ENCODE peak calls at places on chromosomes 3 and 15, in six cellular contexts. One of them, this sample, is unnamed.

GRCh38 chr3:117114517-117115265 is 405.1 kb downstream of the TUSC7 start:
- DNase-seq in ovary: no peak
- DNase-seq in HEK293T: no peak
- DNase-seq in endothelial cell: no peak
- DNase-seq in hepatic stellate cell: no peak
- DNase-seq in amniotic epithelial cell: no peak
- DNase-seq in this sample: no peak

GRCh38 chr3:85801955-85802354 is 843.2 kb downstream of the CADM2 start:
- DNase-seq in hepatic stellate cell: no peak
- DNase-seq in endothelial cell: peak; percentile 30
- DNase-seq in ovary: no peak
- DNase-seq in HEK293T: peak; percentile 31
- DNase-seq in amniotic epithelial cell: no peak
- DNase-seq in this sample: no peak

GRCh38 chr3:160078533-160078932 is 89.9 kb downstream of the IL12A start:
- DNase-seq in ovary: no peak
- DNase-seq in endothelial cell: no peak
- DNase-seq in HEK293T: no peak
- DNase-seq in amniotic epithelial cell: no peak
- DNase-seq in hepatic stellate cell: no peak
- DNase-seq in this sample: no peak

GRCh38 chr15:62649793-62650420 is 392.6 kb upstream of the TPM1 start:
- DNase-seq in HEK293T: no peak
- DNase-seq in hepatic stellate cell: peak; percentile 13
- DNase-seq in endothelial cell: no peak
- DNase-seq in ovary: no peak
- DNase-seq in amniotic epithelial cell: peak; percentile 74
- DNase-seq in this sample: peak; percentile 58

GRCh38 chr3:94069242-94069813 is 6.5 kb downstream of the NSUN3 start:
- DNase-seq in HEK293T: no peak
- DNase-seq in ovary: no peak
- DNase-seq in amniotic epithelial cell: peak; percentile 32
- DNase-seq in endothelial cell: no peak
- DNase-seq in hepatic stellate cell: no peak
- DNase-seq in this sample: peak; percentile 39

GRCh38 chr3:53570086-53570485 is 75.7 kb downstream of the CACNA1D start:
- DNase-seq in hepatic stellate cell: no peak
- DNase-seq in amniotic epithelial cell: no peak
- DNase-seq in endothelial cell: no peak
- DNase-seq in HEK293T: no peak
- DNase-seq in ovary: no peak
- DNase-seq in this sample: no peak

GRCh38 chr15:56249080-56249479 is 5.4 kb upstream of the RFX7 start:
- DNase-seq in hepatic stellate cell: peak; percentile 40
- DNase-seq in endothelial cell: peak; percentile 8
- DNase-seq in amniotic epithelial cell: peak; percentile 64
- DNase-seq in HEK293T: peak; percentile 13
- DNase-seq in ovary: no peak
- DNase-seq in this sample: peak; percentile 61

GRCh38 chr3:4721511-4721911 is 228.4 kb downstream of the ITPR1 start:
- DNase-seq in amniotic epithelial cell: peak; percentile 96
- DNase-seq in endothelial cell: no peak
- DNase-seq in hepatic stellate cell: peak; percentile 69
- DNase-seq in HEK293T: no peak
- DNase-seq in ovary: no peak
- DNase-seq in this sample: peak; percentile 87

GRCh38 chr3:193240850-193241706 is at the start of gene PLAAT1:
- DNase-seq in hepatic stellate cell: peak; percentile 6
- DNase-seq in endothelial cell: peak; percentile 72
- DNase-seq in amniotic epithelial cell: peak; percentile 35
- DNase-seq in HEK293T: peak; percentile 84
- DNase-seq in ovary: peak; percentile 14
- DNase-seq in this sample: peak; percentile 7

GRCh38 chr3:195082811-195083210 is 188.1 kb downstream of the XXYLT1 start:
- DNase-seq in endothelial cell: no peak
- DNase-seq in hepatic stellate cell: no peak
- DNase-seq in amniotic epithelial cell: no peak
- DNase-seq in HEK293T: no peak
- DNase-seq in ovary: no peak
- DNase-seq in this sample: no peak

GRCh38 chr3:124322309-124322880 is 330.5 kb upstream of the ROPN1 start:
- DNase-seq in ovary: no peak
- DNase-seq in HEK293T: no peak
- DNase-seq in amniotic epithelial cell: no peak
- DNase-seq in hepatic stellate cell: no peak
- DNase-seq in endothelial cell: no peak
- DNase-seq in this sample: no peak

GRCh38 chr3:141442421-141442820 is 44.4 kb upstream of the RASA2 start:
- DNase-seq in hepatic stellate cell: no peak
- DNase-seq in HEK293T: no peak
- DNase-seq in endothelial cell: no peak
- DNase-seq in ovary: no peak
- DNase-seq in amniotic epithelial cell: no peak
- DNase-seq in this sample: peak; percentile 73

GRCh38 chr15:75857886-75858285 is 14.6 kb downstream of the UBE2Q2 start:
- DNase-seq in amniotic epithelial cell: no peak
- DNase-seq in HEK293T: no peak
- DNase-seq in endothelial cell: no peak
- DNase-seq in ovary: no peak
- DNase-seq in hepatic stellate cell: no peak
- DNase-seq in this sample: no peak

GRCh38 chr15:39692464-39693327 is 89.9 kb downstream of the FSIP1 start:
- DNase-seq in amniotic epithelial cell: no peak
- DNase-seq in endothelial cell: no peak
- DNase-seq in ovary: no peak
- DNase-seq in hepatic stellate cell: no peak
- DNase-seq in HEK293T: no peak
- DNase-seq in this sample: peak; percentile 14

GRCh38 chr3:143329567-143330164 is 210.1 kb downstream of the CHST2 start:
- DNase-seq in hepatic stellate cell: no peak
- DNase-seq in amniotic epithelial cell: peak; percentile 35
- DNase-seq in endothelial cell: no peak
- DNase-seq in ovary: peak; percentile 15
- DNase-seq in HEK293T: no peak
- DNase-seq in this sample: peak; percentile 42

GRCh38 chr15:83918011-83918410 is 264.1 kb downstream of the ADAMTSL3 start:
- DNase-seq in hepatic stellate cell: no peak
- DNase-seq in ovary: no peak
- DNase-seq in amniotic epithelial cell: no peak
- DNase-seq in endothelial cell: no peak
- DNase-seq in HEK293T: no peak
- DNase-seq in this sample: no peak

GRCh38 chr3:61901986-61902385 is 340.6 kb downstream of the PTPRG start:
- DNase-seq in ovary: no peak
- DNase-seq in HEK293T: no peak
- DNase-seq in amniotic epithelial cell: no peak
- DNase-seq in endothelial cell: no peak
- DNase-seq in hepatic stellate cell: no peak
- DNase-seq in this sample: no peak

GRCh38 chr15:89496155-89497098 is at the start of gene RHCG:
- DNase-seq in amniotic epithelial cell: peak; percentile 31
- DNase-seq in endothelial cell: peak; percentile 55
- DNase-seq in hepatic stellate cell: no peak
- DNase-seq in HEK293T: no peak
- DNase-seq in ovary: no peak
- DNase-seq in this sample: peak; percentile 27

GRCh38 chr3:12139111-12139511 is 19.6 kb downstream of the TIMP4 start:
- DNase-seq in endothelial cell: peak; percentile 44
- DNase-seq in hepatic stellate cell: peak; percentile 47
- DNase-seq in HEK293T: peak; percentile 35
- DNase-seq in amniotic epithelial cell: peak; percentile 67
- DNase-seq in ovary: peak; percentile 40
- DNase-seq in this sample: peak; percentile 74